ENCODE peak calls at places on chromosomes 11 and 22, in five cellular contexts. T, I, R, P and W are unnamed samples.

GRCh38 chr11:11155962-11156815 is 196.9 kb downstream of the CSNK2A3 start:
- DNase-seq in P (no peak), R (no peak), I (no peak), T (no peak), W (no peak)

GRCh38 chr11:27720277-27720830 is 20.1 kb upstream of the BDNF start:
- DNase-seq in P (no peak), I (peak; percentile 66), R (no peak), T (no peak), W (no peak)

GRCh38 chr11:36371161-36371560 is 75.1 kb downstream of the PRR5L start:
- DNase-seq in I (no peak), P (no peak), T (no peak), R (no peak), W (no peak)

GRCh38 chr11:44950036-44950624 is 553 bp downstream of the TP53I11 start:
- DNase-seq in I (peak; percentile 50), R (no peak), T (no peak), P (no peak), W (no peak)

GRCh38 chr11:68412593-68413475 is 47.7 kb upstream of the PPP6R3 start:
- DNase-seq in T (no peak), I (no peak), P (no peak), R (peak; percentile 96), W (no peak)

GRCh38 chr11:116517584-116517983 is 255.2 kb downstream of the BUD13 start:
- DNase-seq in I (no peak), T (no peak), R (no peak), P (no peak), W (no peak)

GRCh38 chr22:30044369-30044768 is 35.9 kb upstream of the HORMAD2 start:
- DNase-seq in T (peak; percentile 53), I (peak; percentile 57), R (peak; percentile 46), P (no peak), W (no peak)

GRCh38 chr22:39299829-39300178 is 19.6 kb downstream of the RPL3 start:
- DNase-seq in P (no peak), R (no peak), T (no peak), I (no peak), W (no peak)

GRCh38 chr11:12120031-12121008 is 9.9 kb downstream of the MICAL2 start:
- DNase-seq in I (no peak), P (no peak), T (no peak), R (no peak), W (no peak)

GRCh38 chr11:118202599-118203422 is 22.0 kb downstream of the JAML start:
- DNase-seq in I (peak; percentile 6), R (no peak), P (no peak), T (no peak), W (no peak)

GRCh38 chr11:46711288-46711687 is 7.7 kb upstream of the F2 start:
- DNase-seq in T (no peak), R (no peak), I (no peak), P (no peak), W (no peak)